ENCODE peak calls at places on chromosome X, in eight cellular contexts. I is HCT116, J is sigmoid colon, V is A549, L is ovary, F is right lobe of liver, B is body of pancreas, Q is transverse colon. W is an unnamed sample.

GRCh38 chrX:72569786-72570185 is 2.9 kb downstream of the HDAC8 start:
- DNase-seq in I (no peak), J (no peak), V (peak; percentile 22), L (no peak), F (no peak), B (no peak), Q (no peak), W (no peak)

GRCh38 chrX:19593684-19594083 is 78.4 kb upstream of the MAP3K15 start:
- DNase-seq in I (peak; percentile 3), J (no peak), V (peak; percentile 36), L (no peak), F (no peak), B (no peak), Q (no peak), W (peak; percentile 54)

GRCh38 chrX:150365051-150365952 is 2.2 kb downstream of the MAMLD1 start:
- DNase-seq in I (peak; percentile 35), J (peak; percentile 87), V (peak; percentile 80), L (peak; percentile 78), F (peak; percentile 80), B (peak; percentile 71), Q (peak; percentile 65), W (no peak)

GRCh38 chrX:137195991-137196390 is 162.2 kb upstream of the GPR101 start:
- DNase-seq in I (no peak), J (no peak), V (no peak), L (no peak), F (no peak), B (no peak), Q (no peak), W (no peak)

GRCh38 chrX:38636949-38637819 is 75.8 kb downstream of the TSPAN7 start:
- DNase-seq in I (no peak), J (no peak), V (no peak), L (no peak), F (no peak), B (peak; percentile 57), Q (no peak), W (no peak)

GRCh38 chrX:112832481-112833095 is 8.0 kb downstream of the AMOT start:
- DNase-seq in I (peak; percentile 12), J (no peak), V (no peak), L (no peak), F (no peak), B (peak; percentile 86), Q (peak; percentile 69), W (peak; percentile 77)

GRCh38 chrX:52870041-52870440 is 2.2 kb upstream of the XAGE3 start:
- DNase-seq in I (no peak), J (no peak), V (no peak), L (no peak), F (no peak), B (no peak), Q (no peak), W (no peak)

GRCh38 chrX:31058284-31058683 is 13.6 kb downstream of the FTHL17 start:
- DNase-seq in I (no peak), J (no peak), V (no peak), L (no peak), F (no peak), B (no peak), Q (no peak), W (no peak)

GRCh38 chrX:123408856-123409737 is 225.0 kb downstream of the GRIA3 start:
- DNase-seq in I (no peak), J (no peak), V (no peak), L (no peak), F (no peak), B (no peak), Q (no peak), W (no peak)

GRCh38 chrX:135522878-135523693 is 2.6 kb downstream of the INTS6L start:
- DNase-seq in I (no peak), J (no peak), V (no peak), L (no peak), F (no peak), B (no peak), Q (no peak), W (no peak)

GRCh38 chrX:56588397-56589188 is 25.2 kb downstream of the UBQLN2 start:
- DNase-seq in I (no peak), J (no peak), V (no peak), L (no peak), F (no peak), B (no peak), Q (no peak), W (no peak)

GRCh38 chrX:44155126-44155525 is 181.9 kb upstream of the NDP start:
- DNase-seq in I (no peak), J (no peak), V (no peak), L (no peak), F (no peak), B (no peak), Q (no peak), W (no peak)

GRCh38 chrX:119997570-119997969 is 54.0 kb upstream of the NKAP start:
- DNase-seq in I (no peak), J (no peak), V (no peak), L (no peak), F (no peak), B (no peak), Q (no peak), W (no peak)

GRCh38 chrX:25721564-25721963 is 416.6 kb upstream of the MAGEB18 start:
- DNase-seq in I (no peak), J (no peak), V (peak; percentile 18), L (no peak), F (no peak), B (no peak), Q (no peak), W (no peak)

GRCh38 chrX:30212172-30212571 is 3.2 kb upstream of the MAGEB2 start:
- DNase-seq in I (no peak), J (no peak), V (no peak), L (no peak), F (no peak), B (no peak), Q (no peak), W (no peak)

GRCh38 chrX:72712094-72712755 is 1.9 kb downstream of the PHKA1 start:
- DNase-seq in I (no peak), J (no peak), V (no peak), L (no peak), F (no peak), B (no peak), Q (no peak), W (no peak)

GRCh38 chrX:149830192-149830873 is 48.6 kb downstream of the MAGEA9 start:
- DNase-seq in I (no peak), J (no peak), V (no peak), L (peak; percentile 20), F (no peak), B (no peak), Q (no peak), W (no peak)

GRCh38 chrX:144333429-144333828 is 449.6 kb downstream of the UBE2NL start:
- DNase-seq in I (no peak), J (no peak), V (no peak), L (no peak), F (no peak), B (no peak), Q (no peak), W (no peak)

GRCh38 chrX:123121241-123121640 is 62.8 kb upstream of the GRIA3 start:
- DNase-seq in I (no peak), J (no peak), V (no peak), L (no peak), F (no peak), B (no peak), Q (no peak), W (no peak)

GRCh38 chrX:118552501-118552900 is 56.9 kb downstream of the DOCK11 start:
- DNase-seq in I (peak; percentile 21), J (peak; percentile 64), V (peak; percentile 63), L (no peak), F (no peak), B (no peak), Q (no peak), W (no peak)

DNA sequence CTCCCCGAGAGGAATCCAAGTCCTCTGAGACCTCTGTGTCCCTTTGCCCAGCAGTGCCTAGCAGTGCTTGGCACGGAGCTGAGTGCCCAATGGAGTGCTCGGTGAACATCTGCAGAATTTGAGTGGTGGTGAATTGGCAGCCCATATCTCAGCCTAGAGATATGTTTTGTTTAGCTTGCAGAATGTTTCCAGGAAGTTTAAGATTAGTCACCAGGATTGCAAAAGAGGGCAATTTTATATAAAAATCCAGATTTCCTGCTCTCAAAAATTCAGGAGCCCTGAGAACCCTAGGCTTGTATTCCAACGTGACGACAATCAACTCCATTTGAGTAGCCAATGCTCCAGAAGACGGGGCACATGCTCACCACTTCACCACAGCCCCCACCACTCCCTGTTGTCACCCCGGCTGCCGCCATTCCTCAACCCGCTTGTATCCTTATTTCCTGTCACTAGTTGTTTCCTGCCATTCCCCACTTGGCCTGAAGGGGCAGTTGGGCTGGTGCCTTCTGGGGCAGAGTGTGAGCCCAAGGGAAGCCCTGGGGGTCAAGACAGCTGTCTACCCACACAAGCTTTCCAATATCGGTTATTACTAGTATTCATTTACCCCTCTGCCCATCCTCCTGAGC is 116.9 kb downstream of the EFNB1 start:
- DNase-seq in I (no peak), J (peak; percentile 30), V (peak; percentile 10), L (no peak), F (no peak), B (no peak), Q (peak; percentile 12), W (no peak)
- H3K27ac ChIP-seq in I (no peak overlapping the region), J (no peak overlapping the region), V (no peak overlapping the region), L (no peak overlapping the region), F (no peak overlapping the region), B (no peak overlapping the region), Q (no peak overlapping the region), W (no peak overlapping the region)

GRCh38 chrX:7191681-7192110 is 43.7 kb upstream of the PUDP start:
- DNase-seq in I (no peak), J (no peak), V (peak; percentile 4), L (no peak), F (no peak), B (no peak), Q (no peak), W (no peak)
- TF ChIP-seq CTCF in I (peak; percentile 33), J (no peak), V (no peak), L (no peak), F (no peak), B (no peak), Q (no peak), W (no peak)

GRCh38 chrX:105136786-105137185 is 83.7 kb downstream of the TEX13A start:
- DNase-seq in I (no peak), J (no peak), V (no peak), L (no peak), F (no peak), B (no peak), Q (no peak), W (no peak)
- TF ChIP-seq POLR2A in I (no peak), J (no peak), V (no peak), L (no peak), F (no peak), B (no peak), Q (no peak), W (no peak)

DNA sequence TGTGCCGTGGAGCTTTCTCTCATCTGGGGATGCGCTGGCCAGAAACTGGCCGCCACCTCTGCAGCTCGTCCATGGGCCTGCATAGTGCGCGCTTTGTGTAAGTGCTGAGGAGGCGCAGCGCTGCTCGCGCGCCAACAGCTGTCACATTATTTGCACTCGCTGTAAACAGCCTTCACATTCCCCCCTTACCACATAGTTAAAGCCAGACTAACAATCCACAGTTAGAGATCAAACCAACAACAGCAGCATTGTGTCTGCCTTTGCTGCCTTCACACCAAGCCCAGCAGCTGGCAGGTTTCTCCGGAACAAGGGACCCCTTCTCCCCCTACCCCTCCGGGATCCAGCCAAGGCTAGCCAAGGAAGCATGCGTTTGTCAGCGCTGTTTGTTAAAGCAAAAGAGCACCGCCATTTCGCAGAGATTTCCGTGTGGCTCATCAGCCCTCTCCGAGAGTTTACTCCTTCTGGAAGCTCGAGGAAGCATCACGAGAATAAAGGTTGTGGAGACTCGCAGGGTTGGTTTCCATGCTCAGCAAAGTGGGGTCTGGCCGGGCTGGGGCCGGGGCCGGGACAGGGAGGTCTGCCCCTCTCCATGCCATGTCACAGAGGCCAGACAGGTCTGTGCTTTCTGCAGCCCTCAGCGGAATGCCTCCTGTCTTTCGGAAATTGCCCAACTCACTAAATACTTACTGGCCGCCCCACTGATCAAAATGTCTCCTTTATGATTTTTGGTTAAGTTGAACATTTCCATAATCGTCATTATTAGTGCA is 11.0 kb downstream of the BCOR start:
- DNase-seq in I (no peak), J (peak; percentile 79), V (no peak), L (no peak), F (no peak), B (peak; percentile 45), Q (no peak), W (no peak)
- H3K27ac ChIP-seq in I (no peak overlapping the region), J (peak overlapping the region; percentile 72), V (no peak overlapping the region), L (peak overlapping the region; percentile 34), F (no peak overlapping the region), B (peak overlapping the region; percentile 80), Q (peak overlapping the region; percentile 79), W (peak overlapping the region; percentile 55)